ENCODE peak calls at places on chromosome X, in eight cellular contexts. One of them, this sample, is unnamed.

GRCh38 chrX:153351981-153352380 is 18.0 kb downstream of the ZNF275 start:
- DNase-seq in T-helper 1 cell: no peak
- DNase-seq in right cardiac atrium: no peak
- DNase-seq in stimulated activated CD4-positive, alpha-beta T cell treated with anti-CD3 and anti-CD28 coated beads, Interleukin-12 subunit alpha, Interleukin-12 subunit beta, amount 100 ng/mL, for 4 hours: no peak
- DNase-seq in HCT116: no peak
- DNase-seq in ovary: no peak
- DNase-seq in HTR-8/SVneo: no peak
- DNase-seq in NCI-H1105 treated with DMSO at 0.1 percent for 48 hours: peak; percentile 21
- DNase-seq in this sample: no peak

GRCh38 chrX:13764765-13765164 is 30.2 kb downstream of the OFD1 start:
- DNase-seq in HTR-8/SVneo: no peak
- DNase-seq in ovary: no peak
- DNase-seq in stimulated activated CD4-positive, alpha-beta T cell treated with anti-CD3 and anti-CD28 coated beads, Interleukin-12 subunit alpha, Interleukin-12 subunit beta, amount 100 ng/mL, for 4 hours: no peak
- DNase-seq in T-helper 1 cell: no peak
- DNase-seq in right cardiac atrium: peak; percentile 73
- DNase-seq in HCT116: no peak
- DNase-seq in NCI-H1105 treated with DMSO at 0.1 percent for 48 hours: peak; percentile 35
- DNase-seq in this sample: no peak

GRCh38 chrX:19670854-19671620 is 155.7 kb upstream of the MAP3K15 start:
- DNase-seq in HCT116: peak; percentile 79
- DNase-seq in right cardiac atrium: peak; percentile 40
- DNase-seq in stimulated activated CD4-positive, alpha-beta T cell treated with anti-CD3 and anti-CD28 coated beads, Interleukin-12 subunit alpha, Interleukin-12 subunit beta, amount 100 ng/mL, for 4 hours: no peak
- DNase-seq in NCI-H1105 treated with DMSO at 0.1 percent for 48 hours: no peak
- DNase-seq in T-helper 1 cell: no peak
- DNase-seq in ovary: no peak
- DNase-seq in HTR-8/SVneo: peak; percentile 34
- DNase-seq in this sample: no peak

GRCh38 chrX:22121161-22121560 is 89.0 kb downstream of the PHEX start:
- DNase-seq in NCI-H1105 treated with DMSO at 0.1 percent for 48 hours: no peak
- DNase-seq in right cardiac atrium: no peak
- DNase-seq in stimulated activated CD4-positive, alpha-beta T cell treated with anti-CD3 and anti-CD28 coated beads, Interleukin-12 subunit alpha, Interleukin-12 subunit beta, amount 100 ng/mL, for 4 hours: no peak
- DNase-seq in T-helper 1 cell: no peak
- DNase-seq in HCT116: no peak
- DNase-seq in HTR-8/SVneo: no peak
- DNase-seq in ovary: no peak
- DNase-seq in this sample: no peak

GRCh38 chrX:45849261-45849660 is 648.6 kb upstream of the DIPK2B start:
- DNase-seq in ovary: no peak
- DNase-seq in HCT116: peak; percentile 57
- DNase-seq in NCI-H1105 treated with DMSO at 0.1 percent for 48 hours: peak; percentile 43
- DNase-seq in HTR-8/SVneo: no peak
- DNase-seq in stimulated activated CD4-positive, alpha-beta T cell treated with anti-CD3 and anti-CD28 coated beads, Interleukin-12 subunit alpha, Interleukin-12 subunit beta, amount 100 ng/mL, for 4 hours: no peak
- DNase-seq in right cardiac atrium: no peak
- DNase-seq in T-helper 1 cell: no peak
- DNase-seq in this sample: no peak

GRCh38 chrX:44882635-44883034 is 9.6 kb downstream of the KDM6A start:
- DNase-seq in NCI-H1105 treated with DMSO at 0.1 percent for 48 hours: no peak
- DNase-seq in T-helper 1 cell: no peak
- DNase-seq in ovary: no peak
- DNase-seq in HCT116: no peak
- DNase-seq in HTR-8/SVneo: no peak
- DNase-seq in right cardiac atrium: no peak
- DNase-seq in stimulated activated CD4-positive, alpha-beta T cell treated with anti-CD3 and anti-CD28 coated beads, Interleukin-12 subunit alpha, Interleukin-12 subunit beta, amount 100 ng/mL, for 4 hours: no peak
- DNase-seq in this sample: no peak

GRCh38 chrX:24676403-24677024 is 17.2 kb upstream of the POLA1 start:
- DNase-seq in right cardiac atrium: no peak
- DNase-seq in HTR-8/SVneo: no peak
- DNase-seq in stimulated activated CD4-positive, alpha-beta T cell treated with anti-CD3 and anti-CD28 coated beads, Interleukin-12 subunit alpha, Interleukin-12 subunit beta, amount 100 ng/mL, for 4 hours: no peak
- DNase-seq in ovary: no peak
- DNase-seq in T-helper 1 cell: no peak
- DNase-seq in NCI-H1105 treated with DMSO at 0.1 percent for 48 hours: no peak
- DNase-seq in HCT116: no peak
- DNase-seq in this sample: no peak

GRCh38 chrX:101206471-101206870 is 13.1 kb upstream of the DRP2 start:
- DNase-seq in HCT116: peak; percentile 13
- DNase-seq in NCI-H1105 treated with DMSO at 0.1 percent for 48 hours: peak; percentile 13
- DNase-seq in T-helper 1 cell: no peak
- DNase-seq in HTR-8/SVneo: peak; percentile 11
- DNase-seq in ovary: no peak
- DNase-seq in stimulated activated CD4-positive, alpha-beta T cell treated with anti-CD3 and anti-CD28 coated beads, Interleukin-12 subunit alpha, Interleukin-12 subunit beta, amount 100 ng/mL, for 4 hours: no peak
- DNase-seq in right cardiac atrium: no peak
- DNase-seq in this sample: peak; percentile 1

GRCh38 chrX:78029663-78030062 is 60.2 kb upstream of the PGAM4 start:
- DNase-seq in HTR-8/SVneo: peak; percentile 56
- DNase-seq in stimulated activated CD4-positive, alpha-beta T cell treated with anti-CD3 and anti-CD28 coated beads, Interleukin-12 subunit alpha, Interleukin-12 subunit beta, amount 100 ng/mL, for 4 hours: no peak
- DNase-seq in NCI-H1105 treated with DMSO at 0.1 percent for 48 hours: peak; percentile 33
- DNase-seq in right cardiac atrium: no peak
- DNase-seq in T-helper 1 cell: no peak
- DNase-seq in ovary: no peak
- DNase-seq in HCT116: no peak
- DNase-seq in this sample: no peak

GRCh38 chrX:128106630-128107029 is 54.4 kb upstream of the ACTRT1 start:
- DNase-seq in T-helper 1 cell: no peak
- DNase-seq in ovary: no peak
- DNase-seq in NCI-H1105 treated with DMSO at 0.1 percent for 48 hours: peak; percentile 23
- DNase-seq in HTR-8/SVneo: peak; percentile 0
- DNase-seq in stimulated activated CD4-positive, alpha-beta T cell treated with anti-CD3 and anti-CD28 coated beads, Interleukin-12 subunit alpha, Interleukin-12 subunit beta, amount 100 ng/mL, for 4 hours: no peak
- DNase-seq in HCT116: no peak
- DNase-seq in right cardiac atrium: no peak
- DNase-seq in this sample: no peak

GRCh38 chrX:149314031-149314430 is 191.1 kb downstream of the IDS start:
- DNase-seq in HTR-8/SVneo: no peak
- DNase-seq in HCT116: no peak
- DNase-seq in stimulated activated CD4-positive, alpha-beta T cell treated with anti-CD3 and anti-CD28 coated beads, Interleukin-12 subunit alpha, Interleukin-12 subunit beta, amount 100 ng/mL, for 4 hours: no peak
- DNase-seq in NCI-H1105 treated with DMSO at 0.1 percent for 48 hours: no peak
- DNase-seq in right cardiac atrium: no peak
- DNase-seq in ovary: no peak
- DNase-seq in T-helper 1 cell: no peak
- DNase-seq in this sample: no peak

GRCh38 chrX:118780915-118781314 is 42.7 kb upstream of the ZCCHC12 start:
- DNase-seq in HCT116: no peak
- DNase-seq in NCI-H1105 treated with DMSO at 0.1 percent for 48 hours: no peak
- DNase-seq in right cardiac atrium: no peak
- DNase-seq in T-helper 1 cell: no peak
- DNase-seq in HTR-8/SVneo: no peak
- DNase-seq in stimulated activated CD4-positive, alpha-beta T cell treated with anti-CD3 and anti-CD28 coated beads, Interleukin-12 subunit alpha, Interleukin-12 subunit beta, amount 100 ng/mL, for 4 hours: no peak
- DNase-seq in ovary: no peak
- DNase-seq in this sample: no peak

GRCh38 chrX:40197071-40197470 is 99.3 kb upstream of the BCOR start:
- DNase-seq in ovary: no peak
- DNase-seq in NCI-H1105 treated with DMSO at 0.1 percent for 48 hours: no peak
- DNase-seq in HCT116: no peak
- DNase-seq in HTR-8/SVneo: no peak
- DNase-seq in right cardiac atrium: no peak
- DNase-seq in stimulated activated CD4-positive, alpha-beta T cell treated with anti-CD3 and anti-CD28 coated beads, Interleukin-12 subunit alpha, Interleukin-12 subunit beta, amount 100 ng/mL, for 4 hours: no peak
- DNase-seq in T-helper 1 cell: no peak
- DNase-seq in this sample: no peak

GRCh38 chrX:142663330-142664095 is 362.2 kb upstream of the SPANXN4 start:
- DNase-seq in HCT116: no peak
- DNase-seq in right cardiac atrium: no peak
- DNase-seq in T-helper 1 cell: no peak
- DNase-seq in NCI-H1105 treated with DMSO at 0.1 percent for 48 hours: no peak
- DNase-seq in ovary: no peak
- DNase-seq in HTR-8/SVneo: no peak
- DNase-seq in stimulated activated CD4-positive, alpha-beta T cell treated with anti-CD3 and anti-CD28 coated beads, Interleukin-12 subunit alpha, Interleukin-12 subunit beta, amount 100 ng/mL, for 4 hours: no peak
- DNase-seq in this sample: no peak

GRCh38 chrX:41441934-41442823 is 5.0 kb upstream of the NYX start:
- DNase-seq in NCI-H1105 treated with DMSO at 0.1 percent for 48 hours: no peak
- DNase-seq in HTR-8/SVneo: peak; percentile 83
- DNase-seq in stimulated activated CD4-positive, alpha-beta T cell treated with anti-CD3 and anti-CD28 coated beads, Interleukin-12 subunit alpha, Interleukin-12 subunit beta, amount 100 ng/mL, for 4 hours: peak; percentile 77
- DNase-seq in ovary: peak; percentile 79
- DNase-seq in T-helper 1 cell: peak; percentile 76
- DNase-seq in HCT116: peak; percentile 64
- DNase-seq in right cardiac atrium: peak; percentile 93
- DNase-seq in this sample: peak; percentile 79

GRCh38 chrX:4277122-4277521 is 563.7 kb upstream of the PRKX start:
- DNase-seq in HCT116: no peak
- DNase-seq in T-helper 1 cell: no peak
- DNase-seq in ovary: no peak
- DNase-seq in HTR-8/SVneo: no peak
- DNase-seq in right cardiac atrium: no peak
- DNase-seq in stimulated activated CD4-positive, alpha-beta T cell treated with anti-CD3 and anti-CD28 coated beads, Interleukin-12 subunit alpha, Interleukin-12 subunit beta, amount 100 ng/mL, for 4 hours: no peak
- DNase-seq in NCI-H1105 treated with DMSO at 0.1 percent for 48 hours: no peak
- DNase-seq in this sample: no peak

GRCh38 chrX:102517331-102517730 is 792 bp upstream of the TMSB15A start:
- DNase-seq in T-helper 1 cell: no peak
- DNase-seq in HCT116: no peak
- DNase-seq in stimulated activated CD4-positive, alpha-beta T cell treated with anti-CD3 and anti-CD28 coated beads, Interleukin-12 subunit alpha, Interleukin-12 subunit beta, amount 100 ng/mL, for 4 hours: no peak
- DNase-seq in HTR-8/SVneo: no peak
- DNase-seq in NCI-H1105 treated with DMSO at 0.1 percent for 48 hours: peak; percentile 17
- DNase-seq in ovary: no peak
- DNase-seq in right cardiac atrium: no peak
- DNase-seq in this sample: no peak

GRCh38 chrX:12814434-12814833 is 23.2 kb downstream of the PRPS2 start:
- DNase-seq in NCI-H1105 treated with DMSO at 0.1 percent for 48 hours: peak; percentile 3
- DNase-seq in stimulated activated CD4-positive, alpha-beta T cell treated with anti-CD3 and anti-CD28 coated beads, Interleukin-12 subunit alpha, Interleukin-12 subunit beta, amount 100 ng/mL, for 4 hours: no peak
- DNase-seq in right cardiac atrium: no peak
- DNase-seq in ovary: no peak
- DNase-seq in HCT116: no peak
- DNase-seq in HTR-8/SVneo: peak; percentile 59
- DNase-seq in T-helper 1 cell: no peak
- DNase-seq in this sample: peak; percentile 2

GRCh38 chrX:15816886-15817285 is 26.6 kb downstream of the ZRSR2 start:
- DNase-seq in NCI-H1105 treated with DMSO at 0.1 percent for 48 hours: no peak
- DNase-seq in right cardiac atrium: no peak
- DNase-seq in HCT116: no peak
- DNase-seq in ovary: no peak
- DNase-seq in T-helper 1 cell: peak; percentile 19
- DNase-seq in stimulated activated CD4-positive, alpha-beta T cell treated with anti-CD3 and anti-CD28 coated beads, Interleukin-12 subunit alpha, Interleukin-12 subunit beta, amount 100 ng/mL, for 4 hours: no peak
- DNase-seq in HTR-8/SVneo: no peak
- DNase-seq in this sample: no peak

GRCh38 chrX:22313757-22314156 is 41.0 kb downstream of the CBLL2 start:
- DNase-seq in ovary: no peak
- DNase-seq in stimulated activated CD4-positive, alpha-beta T cell treated with anti-CD3 and anti-CD28 coated beads, Interleukin-12 subunit alpha, Interleukin-12 subunit beta, amount 100 ng/mL, for 4 hours: no peak
- DNase-seq in T-helper 1 cell: no peak
- DNase-seq in HTR-8/SVneo: no peak
- DNase-seq in NCI-H1105 treated with DMSO at 0.1 percent for 48 hours: no peak
- DNase-seq in right cardiac atrium: no peak
- DNase-seq in HCT116: no peak
- DNase-seq in this sample: no peak

GRCh38 chrX:13293700-13294099 is 26.2 kb downstream of the ATXN3L start:
- DNase-seq in HTR-8/SVneo: peak; percentile 53
- DNase-seq in HCT116: no peak
- DNase-seq in stimulated activated CD4-positive, alpha-beta T cell treated with anti-CD3 and anti-CD28 coated beads, Interleukin-12 subunit alpha, Interleukin-12 subunit beta, amount 100 ng/mL, for 4 hours: no peak
- DNase-seq in ovary: no peak
- DNase-seq in NCI-H1105 treated with DMSO at 0.1 percent for 48 hours: peak; percentile 96
- DNase-seq in right cardiac atrium: no peak
- DNase-seq in T-helper 1 cell: no peak
- DNase-seq in this sample: no peak

GRCh38 chrX:24506082-24506481 is 41.0 kb downstream of the PDK3 start:
- DNase-seq in ovary: no peak
- DNase-seq in right cardiac atrium: no peak
- DNase-seq in HCT116: no peak
- DNase-seq in NCI-H1105 treated with DMSO at 0.1 percent for 48 hours: no peak
- DNase-seq in stimulated activated CD4-positive, alpha-beta T cell treated with anti-CD3 and anti-CD28 coated beads, Interleukin-12 subunit alpha, Interleukin-12 subunit beta, amount 100 ng/mL, for 4 hours: no peak
- DNase-seq in HTR-8/SVneo: peak; percentile 26
- DNase-seq in T-helper 1 cell: no peak
- DNase-seq in this sample: no peak

GRCh38 chrX:35040871-35041270 is 98.3 kb downstream of the FAM47B start:
- DNase-seq in NCI-H1105 treated with DMSO at 0.1 percent for 48 hours: no peak
- DNase-seq in ovary: no peak
- DNase-seq in HCT116: no peak
- DNase-seq in right cardiac atrium: no peak
- DNase-seq in stimulated activated CD4-positive, alpha-beta T cell treated with anti-CD3 and anti-CD28 coated beads, Interleukin-12 subunit alpha, Interleukin-12 subunit beta, amount 100 ng/mL, for 4 hours: no peak
- DNase-seq in T-helper 1 cell: no peak
- DNase-seq in HTR-8/SVneo: no peak
- DNase-seq in this sample: no peak

GRCh38 chrX:22220941-22221340 is 51.8 kb upstream of the CBLL2 start:
- DNase-seq in HTR-8/SVneo: peak; percentile 71
- DNase-seq in HCT116: peak; percentile 2
- DNase-seq in NCI-H1105 treated with DMSO at 0.1 percent for 48 hours: no peak
- DNase-seq in right cardiac atrium: no peak
- DNase-seq in ovary: no peak
- DNase-seq in T-helper 1 cell: no peak
- DNase-seq in stimulated activated CD4-positive, alpha-beta T cell treated with anti-CD3 and anti-CD28 coated beads, Interleukin-12 subunit alpha, Interleukin-12 subunit beta, amount 100 ng/mL, for 4 hours: no peak
- DNase-seq in this sample: no peak

GRCh38 chrX:105190252-105190853 is 30.1 kb downstream of the TEX13A start:
- DNase-seq in NCI-H1105 treated with DMSO at 0.1 percent for 48 hours: peak; percentile 9
- DNase-seq in HTR-8/SVneo: peak; percentile 2
- DNase-seq in right cardiac atrium: no peak
- DNase-seq in ovary: no peak
- DNase-seq in HCT116: no peak
- DNase-seq in stimulated activated CD4-positive, alpha-beta T cell treated with anti-CD3 and anti-CD28 coated beads, Interleukin-12 subunit alpha, Interleukin-12 subunit beta, amount 100 ng/mL, for 4 hours: no peak
- DNase-seq in T-helper 1 cell: no peak
- DNase-seq in this sample: no peak

GRCh38 chrX:44674906-44675305 is 132.2 kb upstream of the FUNDC1 start:
- DNase-seq in HCT116: no peak
- DNase-seq in NCI-H1105 treated with DMSO at 0.1 percent for 48 hours: no peak
- DNase-seq in stimulated activated CD4-positive, alpha-beta T cell treated with anti-CD3 and anti-CD28 coated beads, Interleukin-12 subunit alpha, Interleukin-12 subunit beta, amount 100 ng/mL, for 4 hours: no peak
- DNase-seq in right cardiac atrium: no peak
- DNase-seq in T-helper 1 cell: no peak
- DNase-seq in ovary: no peak
- DNase-seq in HTR-8/SVneo: no peak
- DNase-seq in this sample: no peak

GRCh38 chrX:102712967-102713677 is 874 bp downstream of the GPRASP2 start:
- DNase-seq in ovary: peak; percentile 78
- DNase-seq in HTR-8/SVneo: no peak
- DNase-seq in stimulated activated CD4-positive, alpha-beta T cell treated with anti-CD3 and anti-CD28 coated beads, Interleukin-12 subunit alpha, Interleukin-12 subunit beta, amount 100 ng/mL, for 4 hours: no peak
- DNase-seq in NCI-H1105 treated with DMSO at 0.1 percent for 48 hours: peak; percentile 49
- DNase-seq in HCT116: no peak
- DNase-seq in right cardiac atrium: peak; percentile 74
- DNase-seq in T-helper 1 cell: no peak
- DNase-seq in this sample: no peak

GRCh38 chrX:136909119-136909705 is 28.7 kb upstream of the RBMX start:
- DNase-seq in stimulated activated CD4-positive, alpha-beta T cell treated with anti-CD3 and anti-CD28 coated beads, Interleukin-12 subunit alpha, Interleukin-12 subunit beta, amount 100 ng/mL, for 4 hours: peak; percentile 66
- DNase-seq in T-helper 1 cell: peak; percentile 69
- DNase-seq in right cardiac atrium: peak; percentile 92
- DNase-seq in HTR-8/SVneo: peak; percentile 67
- DNase-seq in HCT116: peak; percentile 24
- DNase-seq in ovary: peak; percentile 82
- DNase-seq in NCI-H1105 treated with DMSO at 0.1 percent for 48 hours: peak; percentile 63
- DNase-seq in this sample: peak; percentile 57

GRCh38 chrX:78934866-78935265 is 10.3 kb upstream of the P2RY10 start:
- DNase-seq in HCT116: no peak
- DNase-seq in stimulated activated CD4-positive, alpha-beta T cell treated with anti-CD3 and anti-CD28 coated beads, Interleukin-12 subunit alpha, Interleukin-12 subunit beta, amount 100 ng/mL, for 4 hours: no peak
- DNase-seq in NCI-H1105 treated with DMSO at 0.1 percent for 48 hours: no peak
- DNase-seq in T-helper 1 cell: no peak
- DNase-seq in HTR-8/SVneo: no peak
- DNase-seq in ovary: no peak
- DNase-seq in right cardiac atrium: no peak
- DNase-seq in this sample: no peak

GRCh38 chrX:138925330-138925729 is 213.8 kb upstream of the FGF13 start:
- DNase-seq in ovary: no peak
- DNase-seq in HCT116: no peak
- DNase-seq in HTR-8/SVneo: no peak
- DNase-seq in NCI-H1105 treated with DMSO at 0.1 percent for 48 hours: no peak
- DNase-seq in stimulated activated CD4-positive, alpha-beta T cell treated with anti-CD3 and anti-CD28 coated beads, Interleukin-12 subunit alpha, Interleukin-12 subunit beta, amount 100 ng/mL, for 4 hours: no peak
- DNase-seq in right cardiac atrium: no peak
- DNase-seq in T-helper 1 cell: no peak
- DNase-seq in this sample: no peak

GRCh38 chrX:24515447-24515846 is 50.4 kb downstream of the PDK3 start:
- DNase-seq in right cardiac atrium: no peak
- DNase-seq in stimulated activated CD4-positive, alpha-beta T cell treated with anti-CD3 and anti-CD28 coated beads, Interleukin-12 subunit alpha, Interleukin-12 subunit beta, amount 100 ng/mL, for 4 hours: no peak
- DNase-seq in HCT116: no peak
- DNase-seq in HTR-8/SVneo: no peak
- DNase-seq in NCI-H1105 treated with DMSO at 0.1 percent for 48 hours: peak; percentile 25
- DNase-seq in ovary: no peak
- DNase-seq in T-helper 1 cell: no peak
- DNase-seq in this sample: no peak

GRCh38 chrX:3697701-3698279 is 15.7 kb downstream of the PRKX start:
- DNase-seq in ovary: peak; percentile 22
- DNase-seq in NCI-H1105 treated with DMSO at 0.1 percent for 48 hours: peak; percentile 68
- DNase-seq in HCT116: no peak
- DNase-seq in stimulated activated CD4-positive, alpha-beta T cell treated with anti-CD3 and anti-CD28 coated beads, Interleukin-12 subunit alpha, Interleukin-12 subunit beta, amount 100 ng/mL, for 4 hours: no peak
- DNase-seq in right cardiac atrium: peak; percentile 62
- DNase-seq in T-helper 1 cell: no peak
- DNase-seq in HTR-8/SVneo: no peak
- DNase-seq in this sample: no peak

GRCh38 chrX:19361701-19362100 is 18.0 kb downstream of the PDHA1 start:
- DNase-seq in HCT116: no peak
- DNase-seq in HTR-8/SVneo: no peak
- DNase-seq in ovary: no peak
- DNase-seq in stimulated activated CD4-positive, alpha-beta T cell treated with anti-CD3 and anti-CD28 coated beads, Interleukin-12 subunit alpha, Interleukin-12 subunit beta, amount 100 ng/mL, for 4 hours: no peak
- DNase-seq in NCI-H1105 treated with DMSO at 0.1 percent for 48 hours: no peak
- DNase-seq in right cardiac atrium: no peak
- DNase-seq in T-helper 1 cell: no peak
- DNase-seq in this sample: no peak

GRCh38 chrX:71954458-71954857 is 43.8 kb downstream of the NHSL2 start:
- DNase-seq in right cardiac atrium: peak; percentile 66
- DNase-seq in T-helper 1 cell: no peak
- DNase-seq in HTR-8/SVneo: no peak
- DNase-seq in ovary: no peak
- DNase-seq in stimulated activated CD4-positive, alpha-beta T cell treated with anti-CD3 and anti-CD28 coated beads, Interleukin-12 subunit alpha, Interleukin-12 subunit beta, amount 100 ng/mL, for 4 hours: no peak
- DNase-seq in HCT116: no peak
- DNase-seq in NCI-H1105 treated with DMSO at 0.1 percent for 48 hours: no peak
- DNase-seq in this sample: no peak

This sample was measured in activated T-cell treated with anti-CD3 and anti-CD28 coated beads for 24 hours.